ENCODE peak calls at places on chromosomes 13 and 19, in ten cellular contexts. E, F, S, I, U, H, J, Z, D and C are unnamed samples.

GRCh38 chr13:77555246-77555645 is 19.7 kb downstream of the SCEL start:
- DNase-seq in U (no peak), H (no peak), S (no peak), J (no peak), D (no peak), E (no peak), Z (peak; percentile 63), F (no peak), I (no peak), C (no peak)

GRCh38 chr13:29369060-29369743 is 226.3 kb downstream of the SLC7A1 start:
- DNase-seq in E (no peak), Z (peak; percentile 59), D (peak; percentile 45), S (no peak), J (no peak), I (peak; percentile 38), H (no peak), U (no peak), F (peak; percentile 50), C (no peak)

GRCh38 chr13:49610176-49610575 is 18.1 kb upstream of the ARL11 start:
- DNase-seq in I (no peak), J (no peak), S (no peak), E (no peak), U (no peak), F (no peak), H (no peak), D (peak; percentile 86), Z (no peak), C (no peak)

GRCh38 chr19:46815833-46816627 is 27.6 kb upstream of the SLC1A5 start:
- DNase-seq in H (no peak), D (no peak), F (no peak), E (no peak), S (no peak), I (no peak), U (no peak), Z (no peak), J (no peak), C (no peak)

GRCh38 chr13:94014461-94014860 is 465.0 kb downstream of the DCT start:
- DNase-seq in I (no peak), E (no peak), S (no peak), J (no peak), Z (no peak), D (no peak), F (no peak), H (no peak), U (no peak), C (no peak)

GRCh38 chr13:30766957-30767603 is 31.7 kb downstream of the ALOX5AP start:
- DNase-seq in D (no peak), J (no peak), S (peak; percentile 19), Z (no peak), E (no peak), H (no peak), I (no peak), F (no peak), U (no peak), C (no peak)

GRCh38 chr19:51365211-51366049 is 758 bp downstream of the ETFB start:
- DNase-seq in E (no peak), I (peak; percentile 32), D (no peak), J (peak; percentile 38), S (no peak), U (no peak), F (no peak), H (no peak), Z (peak; percentile 42), C (no peak)

GRCh38 chr19:46753420-46754155 is 7.3 kb upstream of the STRN4 start:
- DNase-seq in J (no peak), S (peak; percentile 79), U (no peak), F (no peak), Z (peak; percentile 64), H (no peak), I (peak; percentile 24), E (peak; percentile 41), D (peak; percentile 23), C (peak; percentile 56)

GRCh38 chr13:107817652-107818287 is 397.6 kb downstream of the LIG4 start:
- DNase-seq in E (no peak), I (no peak), F (no peak), U (no peak), D (peak; percentile 91), S (no peak), J (no peak), H (no peak), Z (no peak), C (no peak)

GRCh38 chr19:6210721-6211600 is 68.8 kb downstream of the MLLT1 start:
- DNase-seq in I (no peak), H (no peak), U (no peak), Z (peak; percentile 18), D (no peak), E (no peak), J (no peak), S (no peak), F (no peak), C (no peak)

GRCh38 chr13:84297246-84297645 is 415.0 kb upstream of the SLITRK1 start:
- DNase-seq in S (no peak), F (no peak), E (no peak), J (no peak), U (no peak), D (no peak), H (no peak), I (no peak), Z (no peak), C (no peak)

GRCh38 chr13:109428146-109428545 is 358.2 kb downstream of the IRS2 start:
- DNase-seq in Z (no peak), H (no peak), U (no peak), S (no peak), D (no peak), I (no peak), F (no peak), J (no peak), E (no peak), C (no peak)

GRCh38 chr13:59103004-59103768 is 1060.5 kb downstream of the DIAPH3 start:
- DNase-seq in E (no peak), D (no peak), F (no peak), Z (no peak), J (no peak), U (no peak), I (peak; percentile 46), S (no peak), H (no peak), C (no peak)

GRCh38 chr19:3656073-3656746 is 29.6 kb upstream of the CACTIN start:
- DNase-seq in J (no peak), H (no peak), S (no peak), E (no peak), Z (peak; percentile 19), I (peak; percentile 55), D (no peak), U (no peak), F (no peak), C (no peak)